ENCODE peak calls at places on chromosomes 5 and 9, in five cellular contexts. F is stomach, G is SK-N-SH, A is uterus, O is breast epithelium. C is an unnamed sample.

GRCh38 chr9:23319092-23319491 is 506.9 kb downstream of the ELAVL2 start:
- DNase-seq in F (no peak), G (no peak), A (no peak), O (no peak), C (no peak)

GRCh38 chr9:76138360-76138759 is 247.9 kb downstream of the PCSK5 start:
- DNase-seq in F (no peak), G (no peak), A (no peak), O (no peak), C (no peak)

GRCh38 chr9:33619666-33620404 is 95.8 kb downstream of the ANKRD18B start:
- DNase-seq in F (no peak), G (no peak), A (no peak), O (no peak), C (no peak)

GRCh38 chr9:34611811-34612787 is at the start of gene RPP25L:
- DNase-seq in F (peak; percentile 91), G (peak; percentile 93), A (peak; percentile 83), O (peak; percentile 67), C (peak; percentile 85)

GRCh38 chr5:135033026-135033861 is 784 bp downstream of the PITX1 start:
- DNase-seq in F (peak; percentile 43), G (peak; percentile 74), A (no peak), O (no peak), C (no peak)

GRCh38 chr9:32524558-32525461 is 1.2 kb downstream of the RIGI start:
- DNase-seq in F (peak; percentile 71), G (no peak), A (peak; percentile 16), O (no peak), C (no peak)

GRCh38 chr5:173456751-173457171 is 128.5 kb upstream of the STC2 start:
- DNase-seq in F (no peak), G (no peak), A (no peak), O (no peak), C (no peak)

GRCh38 chr9:133770076-133770777 is 32.1 kb upstream of the SARDH start:
- DNase-seq in F (peak; percentile 22), G (no peak), A (no peak), O (peak; percentile 27), C (peak; percentile 1)

GRCh38 chr5:15074651-15075050 is 203.1 kb upstream of the ANKH start:
- DNase-seq in F (no peak), G (no peak), A (no peak), O (no peak), C (no peak)

GRCh38 chr9:87787735-87788134 is 61.8 kb downstream of the CTSL start:
- DNase-seq in F (no peak), G (no peak), A (no peak), O (no peak), C (no peak)

GRCh38 chr9:127225747-127226646 is 38.6 kb upstream of the GARNL3 start:
- DNase-seq in F (no peak), G (no peak), A (peak; percentile 40), O (no peak), C (no peak)

GRCh38 chr5:142115937-142116614 is 7.5 kb downstream of the NDFIP1 start:
- DNase-seq in F (no peak), G (no peak), A (no peak), O (no peak), C (no peak)

GRCh38 chr5:101260857-101261256 is 357.8 kb upstream of the ST8SIA4 start:
- DNase-seq in F (no peak), G (no peak), A (no peak), O (no peak), C (no peak)

GRCh38 chr5:57491369-57491965 is 8.9 kb upstream of the ACTBL2 start:
- DNase-seq in F (no peak), G (no peak), A (no peak), O (no peak), C (no peak)

GRCh38 chr9:2741441-2742158 is 24.3 kb downstream of the KCNV2 start:
- DNase-seq in F (no peak), G (no peak), A (no peak), O (no peak), C (no peak)

GRCh38 chr9:17402309-17402708 is 176.6 kb upstream of the SH3GL2 start:
- DNase-seq in F (no peak), G (no peak), A (no peak), O (no peak), C (no peak)

GRCh38 chr5:115150512-115150911 is 19.2 kb downstream of the TRIM36 start:
- DNase-seq in F (no peak), G (no peak), A (no peak), O (no peak), C (no peak)

GRCh38 chr5:757346-757930 is 27.1 kb downstream of the ZDHHC11B start:
- DNase-seq in F (peak; percentile 23), G (no peak), A (no peak), O (peak; percentile 53), C (no peak)

GRCh38 chr5:157172408-157172807 is 6.3 kb upstream of the GARIN3 start:
- DNase-seq in F (no peak), G (no peak), A (no peak), O (no peak), C (peak; percentile 21)

GRCh38 chr5:41009228-41009627 is 61.9 kb downstream of the MROH2B start:
- DNase-seq in F (peak; percentile 26), G (peak; percentile 17), A (no peak), O (no peak), C (no peak)

GRCh38 chr5:153299891-153300290 is 190.6 kb upstream of the GRIA1 start:
- DNase-seq in F (no peak), G (no peak), A (no peak), O (no peak), C (no peak)

GRCh38 chr5:150372626-150373025 is 15.1 kb downstream of the TCOF1 start:
- DNase-seq in F (no peak), G (no peak), A (no peak), O (no peak), C (no peak)

GRCh38 chr5:5589857-5590256 is 167.4 kb downstream of the ICE1 start:
- DNase-seq in F (no peak), G (no peak), A (no peak), O (no peak), C (no peak)

GRCh38 chr5:4058899-4059298 is 463.3 kb downstream of the IRX1 start:
- DNase-seq in F (no peak), G (no peak), A (no peak), O (no peak), C (no peak)

GRCh38 chr5:43037929-43038510 is 2.1 kb downstream of the ANXA2R start:
- DNase-seq in F (no peak), G (no peak), A (no peak), O (no peak), C (no peak)

GRCh38 chr9:70400107-70400892 is 14.2 kb downstream of the KLF9 start:
- DNase-seq in F (no peak), G (no peak), A (no peak), O (no peak), C (no peak)

GRCh38 chr5:31096238-31096865 is 97.1 kb upstream of the CDH6 start:
- DNase-seq in F (no peak), G (no peak), A (no peak), O (no peak), C (no peak)

GRCh38 chr5:367358-368130 is 46.0 kb downstream of the AHRR start:
- DNase-seq in F (no peak), G (no peak), A (no peak), O (no peak), C (no peak)

GRCh38 chr5:172775326-172776234 is 4.6 kb upstream of the DUSP1 start:
- DNase-seq in F (peak; percentile 79), G (no peak), A (peak; percentile 87), O (peak; percentile 71), C (no peak)

GRCh38 chr9:101333490-101333889 is 51.3 kb downstream of the BAAT start:
- DNase-seq in F (no peak), G (no peak), A (no peak), O (no peak), C (no peak)

GRCh38 chr5:10665799-10666198 is 95.2 kb downstream of the DAP start:
- DNase-seq in F (no peak), G (no peak), A (no peak), O (no peak), C (no peak)

GRCh38 chr9:95349109-95350038 is 31.9 kb upstream of the FANCC start:
- DNase-seq in F (no peak), G (no peak), A (no peak), O (no peak), C (no peak)

GRCh38 chr5:52810426-52810825 is 22.7 kb downstream of the ITGA1 start:
- DNase-seq in F (no peak), G (no peak), A (no peak), O (no peak), C (no peak)

GRCh38 chr5:52808316-52808901 is 20.7 kb downstream of the ITGA1 start:
- DNase-seq in F (no peak), G (no peak), A (no peak), O (no peak), C (no peak)

GRCh38 chr5:52811067-52811749 is 23.5 kb downstream of the ITGA1 start:
- DNase-seq in F (no peak), G (no peak), A (no peak), O (no peak), C (no peak)

GRCh38 chr5:52807723-52808122 is 20.0 kb downstream of the ITGA1 start:
- DNase-seq in F (no peak), G (no peak), A (no peak), O (no peak), C (no peak)

GRCh38 chr5:52809884-52810283 is 22.2 kb downstream of the ITGA1 start:
- DNase-seq in F (no peak), G (no peak), A (no peak), O (no peak), C (no peak)
- H3K4me1 ChIP-seq in F (peaks cover 85% of the 10 kb centered on the region), G (peaks cover 11% of the 10 kb centered on the region), A (peaks cover 8% of the 10 kb centered on the region), O (no peaks in the 10 kb centered on the region), C (no peaks in the 10 kb centered on the region)

GRCh38 chr9:97462159-97462558 is 39.3 kb upstream of the TMOD1 start:
- DNase-seq in F (no peak), G (no peak), A (no peak), O (no peak), C (no peak)
- H3K36me3 ChIP-seq in F (no peaks in the 10 kb centered on the region), G (peaks cover 3% of the 10 kb centered on the region), A (no peaks in the 10 kb centered on the region), O (no peaks in the 10 kb centered on the region), C (peaks cover 11% of the 10 kb centered on the region)

GRCh38 chr9:102650896-102651295 is 344.2 kb upstream of the CYLC2 start:
- DNase-seq in F (no peak), G (no peak), A (no peak), O (no peak), C (no peak)

GRCh38 chr9:102652471-102652870 is 342.7 kb upstream of the CYLC2 start:
- DNase-seq in F (no peak), G (no peak), A (no peak), O (no peak), C (no peak)
- H3K4me1 ChIP-seq in F (no peaks in the 10 kb centered on the region), G (no peaks in the 10 kb centered on the region), A (no peaks in the 10 kb centered on the region), O (no peaks in the 10 kb centered on the region), C (no peaks in the 10 kb centered on the region)

GRCh38 chr5:6601271-6601670 is 31.6 kb downstream of the NSUN2 start:
- DNase-seq in F (no peak), G (no peak), A (no peak), O (no peak), C (no peak)
- H3K36me3 ChIP-seq in F (peaks cover 83% of the 10 kb centered on the region), G (peaks cover 88% of the 10 kb centered on the region), A (no peaks in the 10 kb centered on the region), O (peaks cover 12% of the 10 kb centered on the region), C (peaks cover 25% of the 10 kb centered on the region)

C was measured in naive thymus-derived CD4-positive, alpha-beta T cell.